ENCODE peak calls at places on chromosome 1, in four cellular contexts. U is PC-9, P is trophoblast cell, O is IMR-90. M is an unnamed sample. For H3K27me3, the result is how much of the 10 kb centered on the place peaks cover.

GRCh38 chr1:3743421-3743820 is 8.8 kb upstream of the CCDC27 start:
- DNase-seq in O (no peak), U (no peak), P (no peak), M (peak)

GRCh38 chr1:5971471-5972197 is 20.6 kb downstream of the NPHP4 start:
- DNase-seq in U (no peak), O (no peak), P (no peak), M (peak)

GRCh38 chr1:18109756-18110597 is 2.4 kb downstream of the IGSF21 start:
- DNase-seq in O (no peak), P (no peak), U (no peak), M (peak)

GRCh38 chr1:217586586-217586985 is 44.3 kb downstream of the GPATCH2 start:
- DNase-seq in P (peak), O (peak), U (no peak), M (no peak)

GRCh38 chr1:227790868-227791267 is 24.6 kb upstream of the PRSS38 start:
- DNase-seq in U (no peak), P (peak), O (no peak), M (no peak)

GRCh38 chr1:21313886-21314796 is 23.9 kb upstream of the ECE1 start:
- DNase-seq in P (no peak), O (no peak), U (no peak), M (peak)

GRCh38 chr1:166040635-166041034 is 126.2 kb downstream of the FAM78B start:
- DNase-seq in O (no peak), U (no peak), P (no peak), M (no peak)

GRCh38 chr1:55812281-55812680 is 597.1 kb upstream of the USP24 start:
- DNase-seq in O (peak), U (peak), P (peak), M (no peak)

GRCh38 chr1:240031414-240031813 is 60.3 kb upstream of the FMN2 start:
- DNase-seq in O (peak), P (peak), U (no peak), M (peak)

GRCh38 chr1:111489604-111490003 is 13.8 kb downstream of the ADORA3 start:
- DNase-seq in U (no peak), O (no peak), P (peak), M (no peak)

GRCh38 chr1:60345621-60346020 is 272.1 kb upstream of the C1orf87 start:
- DNase-seq in P (peak), U (no peak), O (no peak), M (no peak)

GRCh38 chr1:100404816-100405215 is 52.5 kb downstream of the CDC14A start:
- DNase-seq in U (no peak), P (no peak), O (peak), M (peak)

GRCh38 chr1:246923482-246923881 is 8.3 kb downstream of the AHCTF1 start:
- DNase-seq in P (no peak), U (no peak), O (no peak), M (no peak)

GRCh38 chr1:24393892-24394291 is 19.7 kb downstream of the STPG1 start:
- DNase-seq in O (peak), U (no peak), P (no peak), M (peak)

GRCh38 chr1:24643362-24644346 is 552 bp downstream of the SRRM1 start:
- DNase-seq in O (no peak), U (peak), P (peak), M (peak)

GRCh38 chr1:231093158-231093922 is 53.3 kb upstream of the FAM89A start:
- DNase-seq in U (no peak), O (no peak), P (peak), M (no peak)

GRCh38 chr1:7703321-7704213 is 67.5 kb upstream of the VAMP3 start:
- DNase-seq in O (no peak), U (no peak), P (no peak), M (no peak)

GRCh38 chr1:155006601-155007101 is 4.0 kb downstream of the ZBTB7B start:
- DNase-seq in U (no peak), P (no peak), O (no peak), M (peak)

GRCh38 chr1:205967555-205968335 is 24.5 kb upstream of the SLC26A9 start:
- DNase-seq in P (peak), O (peak), U (no peak), M (peak)

GRCh38 chr1:6523566-6523965 is 30.7 kb downstream of the NOL9 start:
- DNase-seq in P (peak), U (peak), O (peak), M (peak)

GRCh38 chr1:56464294-56464693 is 115.1 kb downstream of the PLPP3 start:
- DNase-seq in P (no peak), O (no peak), U (no peak), M (no peak)

GRCh38 chr1:3746389-3746783 is 5.9 kb upstream of the CCDC27 start:
- DNase-seq in O (no peak), U (no peak), P (no peak), M (no peak)

GRCh38 chr1:210236386-210236839 is 3.8 kb downstream of the SERTAD4 start:
- DNase-seq in U (no peak), O (peak), P (no peak), M (peak)

GRCh38 chr1:22862752-22863151 is 109.9 kb downstream of the LACTBL1 start:
- DNase-seq in U (no peak), P (no peak), O (no peak), M (no peak)

GRCh38 chr1:22861764-22862440 is 110.8 kb downstream of the LACTBL1 start:
- DNase-seq in U (peak), O (peak), P (peak), M (peak)

GRCh38 chr1:22860414-22860800 is 112.3 kb downstream of the LACTBL1 start:
- DNase-seq in O (no peak), U (no peak), P (no peak), M (no peak)

GRCh38 chr1:22863766-22864165 is 108.9 kb downstream of the LACTBL1 start:
- DNase-seq in U (no peak), P (peak), O (no peak), M (no peak)

GRCh38 chr1:22860883-22861385 is 111.7 kb downstream of the LACTBL1 start:
- DNase-seq in O (no peak), P (peak), U (no peak), M (no peak)
- H3K27me3 ChIP-seq in O (under half), P (under half), U (under half), M (under half)

DNA sequence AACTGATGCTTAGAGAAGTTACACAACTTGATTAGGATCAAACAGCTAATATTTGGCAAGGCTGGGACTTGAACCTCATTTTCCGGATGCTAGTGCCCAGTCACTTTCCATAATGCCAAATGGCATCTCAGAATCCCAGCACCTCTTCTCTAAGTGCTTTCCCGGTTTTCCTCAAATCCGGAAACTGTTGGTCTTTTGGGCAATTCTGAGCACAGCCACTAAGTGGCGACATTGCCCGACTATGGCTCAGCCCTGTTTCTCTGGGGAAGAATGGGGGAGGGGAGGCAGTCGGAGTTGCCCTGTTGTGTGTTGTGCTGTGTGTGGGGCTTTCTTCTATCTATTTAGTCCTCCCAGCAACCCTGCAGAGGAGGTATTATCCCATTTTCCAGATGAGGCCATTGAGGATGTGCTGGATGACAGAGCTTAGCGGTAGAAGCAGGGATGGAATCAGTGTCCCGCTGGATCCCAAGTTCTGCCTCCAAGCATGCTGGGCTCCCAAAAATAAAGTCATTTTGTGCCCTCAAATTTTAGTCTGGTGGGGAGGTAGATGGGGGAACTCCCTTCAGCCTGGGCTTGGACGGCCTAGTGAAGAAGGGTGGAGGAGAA is 175.0 kb downstream of the FCRL5 start:
- DNase-seq in P (peak), U (peak), O (peak), M (no peak)
- H2AFZ ChIP-seq in P (no peak), U (no peak), O (no peak), M (peak)

GRCh38 chr1:26064591-26064990 is 2.8 kb downstream of the TRIM63 start:
- DNase-seq in O (no peak), U (peak), P (peak), M (peak)

GRCh38 chr1:26066160-26066559 is 1.3 kb downstream of the TRIM63 start:
- DNase-seq in O (no peak), P (no peak), U (no peak), M (peak)

GRCh38 chr1:26069941-26070807 is 2.7 kb upstream of the TRIM63 start:
- DNase-seq in U (no peak), P (no peak), O (no peak), M (no peak)

GRCh38 chr1:26067432-26067911 is at the start of gene TRIM63:
- DNase-seq in P (no peak), O (no peak), U (no peak), M (peak)

GRCh38 chr1:26066857-26067256 is 573 bp downstream of the TRIM63 start:
- DNase-seq in P (no peak), O (no peak), U (no peak), M (no peak)
- H3K27me3 ChIP-seq in P (under half), O (half or more), U (under half), M (under half)

DNA sequence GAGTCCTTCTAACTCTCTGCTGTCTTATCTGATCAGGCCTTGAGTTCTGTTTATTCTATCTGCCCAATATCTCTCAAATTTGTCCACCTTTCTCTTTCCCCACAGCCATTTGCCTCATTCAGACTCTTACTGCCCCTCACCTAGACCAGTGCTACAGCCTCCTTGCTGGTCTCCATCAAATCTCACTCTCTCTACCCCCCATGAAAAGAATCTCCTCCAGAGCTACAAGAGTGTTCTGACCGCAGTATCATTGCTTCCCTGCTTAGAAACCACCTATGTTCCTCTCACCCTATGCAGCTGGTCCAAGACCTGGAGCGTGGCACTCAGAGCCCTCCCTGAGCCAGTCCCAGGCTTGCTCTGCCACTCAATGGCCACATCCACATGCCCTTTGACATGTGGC is 231.0 kb upstream of the JUN start:
- DNase-seq in O (no peak), P (no peak), U (no peak), M (no peak)
- H2AFZ ChIP-seq in O (peak), P (no peak), U (no peak), M (peak)

GRCh38 chr1:160071289-160071688 is 1.3 kb upstream of the KCNJ10 start:
- DNase-seq in O (no peak), U (no peak), P (no peak), M (no peak)
- H3K27me3 ChIP-seq in O (half or more), U (half or more), P (under half), M (half or more)

GRCh38 chr1:220788146-220788545 is 1.4 kb downstream of the MTARC1 start:
- DNase-seq in U (peak), O (no peak), P (peak), M (no peak)

GRCh38 chr1:220785166-220786056 is 1.3 kb upstream of the MTARC1 start:
- DNase-seq in U (no peak), O (no peak), P (no peak), M (no peak)

GRCh38 chr1:220787069-220787614 is 429 bp downstream of the MTARC1 start:
- DNase-seq in U (peak), P (peak), O (no peak), M (peak)

GRCh38 chr1:220786057-220786336 is 716 bp upstream of the MTARC1 start:
- DNase-seq in U (no peak), O (no peak), P (no peak), M (no peak)

GRCh38 chr1:220786337-220787068 is at the start of gene MTARC1:
- DNase-seq in O (no peak), P (peak), U (peak), M (peak)
- H2AFZ ChIP-seq in O (peak), P (peak), U (peak), M (peak)

GRCh38 chr1:202214089-202214843 is 20.7 kb downstream of the LGR6 start:
- DNase-seq in P (no peak), O (no peak), U (peak), M (no peak)
- H3K27me3 ChIP-seq in P (under half), O (half or more), U (half or more), M (half or more)

GRCh38 chr1:81042225-81042624 is 758.5 kb upstream of the ADGRL2 start:
- DNase-seq in U (no peak), P (no peak), O (no peak), M (no peak)

GRCh38 chr1:81050390-81050789 is 750.3 kb upstream of the ADGRL2 start:
- DNase-seq in O (no peak), U (no peak), P (no peak), M (no peak)

DNA sequence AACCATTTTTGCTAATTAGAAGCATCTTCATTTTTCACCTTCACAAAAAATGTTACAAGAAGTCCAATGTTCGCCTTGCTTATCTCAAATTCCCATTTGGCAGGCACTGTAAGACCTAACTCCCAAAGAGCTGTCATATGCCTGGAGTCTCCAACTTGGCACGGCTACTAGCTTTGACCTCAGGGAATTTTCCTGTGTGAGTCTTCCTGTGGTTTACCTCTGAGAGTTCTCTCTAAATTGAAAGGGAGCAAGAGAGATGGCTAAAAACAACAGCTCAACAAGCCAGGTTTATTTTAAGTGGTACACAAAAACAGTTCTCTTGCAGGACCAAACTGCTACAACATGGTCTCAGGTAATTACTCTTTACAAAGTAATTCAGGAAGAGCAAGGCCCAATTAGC is 756.0 kb upstream of the ADGRL2 start:
- DNase-seq in O (peak), P (no peak), U (no peak), M (no peak)
- H2AFZ ChIP-seq in O (no peak), P (no peak), U (peak), M (no peak)

GRCh38 chr1:38580591-38580990 is 279.0 kb downstream of the RRAGC start:
- DNase-seq in P (no peak), O (no peak), U (no peak), M (no peak)

GRCh38 chr1:38578444-38578951 is 281.1 kb downstream of the RRAGC start:
- DNase-seq in P (no peak), U (no peak), O (no peak), M (no peak)

GRCh38 chr1:38577937-38578443 is 281.6 kb downstream of the RRAGC start:
- DNase-seq in P (no peak), O (no peak), U (no peak), M (no peak)

GRCh38 chr1:38577385-38577784 is 282.2 kb downstream of the RRAGC start:
- DNase-seq in U (no peak), O (no peak), P (peak), M (no peak)

DNA sequence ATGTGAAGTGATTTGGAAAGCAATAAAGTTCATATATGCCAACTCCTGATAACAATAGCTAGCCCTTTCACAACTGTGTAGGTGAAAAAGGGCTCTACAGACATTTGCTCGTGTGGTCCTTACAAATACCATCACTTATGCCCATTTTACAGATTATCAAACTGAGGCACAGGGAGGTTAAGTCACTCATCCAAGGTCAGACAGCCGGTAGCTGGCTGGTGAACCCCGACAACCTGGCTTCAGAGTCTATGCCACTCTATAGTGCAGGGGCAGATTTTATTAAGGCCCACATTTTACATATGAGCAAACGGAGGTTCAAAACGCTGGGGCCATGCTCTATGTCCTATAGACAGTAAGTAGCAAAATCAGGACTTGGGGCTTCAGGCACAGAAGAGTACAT is 280.5 kb downstream of the RRAGC start:
- DNase-seq in O (no peak), P (no peak), U (no peak), M (no peak)
- H3K27me3 ChIP-seq in O (under half), P (under half), U (under half), M (under half)

DNA sequence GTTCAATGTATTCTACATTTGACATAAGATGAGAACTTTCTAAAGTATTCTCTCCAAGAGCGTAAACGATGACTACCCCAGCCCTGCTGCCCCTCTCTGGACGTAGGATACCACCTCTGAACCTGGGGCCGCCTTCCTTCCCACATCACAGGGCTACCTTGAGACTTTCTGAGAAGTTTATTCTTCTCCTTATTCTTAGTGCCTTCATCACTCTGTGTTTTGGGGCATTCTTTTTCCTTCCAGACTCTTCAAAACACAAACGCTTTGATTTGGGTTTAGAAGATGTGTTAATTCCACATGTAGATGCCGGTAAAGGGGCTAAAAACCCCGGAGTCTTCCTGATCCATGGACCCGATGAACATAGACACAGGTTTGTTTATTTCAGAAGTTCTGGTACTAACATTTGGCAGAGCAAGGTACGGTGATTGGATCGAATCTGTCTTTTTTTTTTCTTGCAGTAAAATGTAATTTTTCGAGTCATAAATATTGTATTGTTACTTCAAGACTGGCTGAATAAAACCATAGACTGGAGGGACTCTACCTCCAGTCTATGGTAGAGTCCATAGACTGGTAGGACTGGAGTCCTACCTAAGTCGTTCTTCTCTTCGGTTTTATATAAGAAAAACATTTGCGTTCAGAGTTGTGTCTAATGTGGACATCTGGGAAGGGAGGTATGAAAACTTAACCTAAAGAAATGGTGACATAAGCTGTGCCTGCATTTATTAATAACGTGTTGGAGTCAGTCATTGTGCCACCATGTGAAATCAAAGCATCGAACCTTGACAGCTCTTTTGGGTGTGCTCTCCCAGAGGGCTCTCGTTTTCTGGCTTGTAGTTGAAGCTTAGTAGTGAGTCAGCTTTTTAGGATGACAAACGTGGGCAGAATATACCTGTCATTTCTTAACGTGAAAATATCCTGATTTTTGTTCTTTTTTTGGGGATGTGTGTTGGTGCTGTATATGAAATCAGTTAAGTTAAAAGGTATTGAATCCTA is 1.2 kb downstream of the MAN1A2 start:
- DNase-seq in U (no peak), P (peak), O (peak), M (peak)
- H2AFZ ChIP-seq in U (peak), P (no peak), O (no peak), M (peak)

M was measured in osteoblast.